ENCODE peak calls at places on chromosomes 3 and 15, in eight cellular contexts. K is CD8-positive, alpha-beta T cell; P is NT2/D1; Z is H7; J is skeletal muscle cell; E is breast epithelium; U is lower lobe of right lung; B is right cardiac atrium. L is an unnamed sample.

GRCh38 chr3:109382573-109382972 is 45.2 kb upstream of the DPPA4 start:
- DNase-seq in E (no peak), B (no peak), U (no peak), P (no peak), J (no peak), K (no peak), Z (peak; percentile 50), L (no peak)

GRCh38 chr3:56800373-56801150 is 1.2 kb downstream of the ARHGEF3 start:
- DNase-seq in E (no peak), B (peak; percentile 48), J (no peak), U (no peak), K (peak; percentile 75), Z (no peak), P (no peak), L (no peak)

GRCh38 chr15:52673734-52674133 is 5.5 kb downstream of the ATOSA start:
- DNase-seq in K (no peak), P (no peak), Z (no peak), U (no peak), J (no peak), E (no peak), B (no peak), L (no peak)

GRCh38 chr3:38641461-38642110 is 7.9 kb downstream of the SCN5A start:
- DNase-seq in U (no peak), P (no peak), J (no peak), Z (no peak), B (no peak), E (peak; percentile 41), K (no peak), L (no peak)

GRCh38 chr3:150761831-150762661 is 923 bp downstream of the SIAH2 start:
- DNase-seq in J (no peak), K (peak; percentile 36), E (no peak), B (peak; percentile 72), P (no peak), U (peak; percentile 62), Z (peak; percentile 62), L (no peak)

GRCh38 chr3:143429628-143430514 is 310.3 kb downstream of the CHST2 start:
- DNase-seq in P (no peak), Z (peak; percentile 13), B (no peak), J (no peak), E (no peak), K (no peak), U (no peak), L (no peak)

GRCh38 chr3:9507586-9508578 is 45.7 kb downstream of the LHFPL4 start:
- DNase-seq in E (no peak), K (no peak), B (no peak), J (no peak), U (no peak), P (no peak), Z (no peak), L (no peak)

GRCh38 chr3:46541856-46542255 is 24.2 kb downstream of the LRRC2 start:
- DNase-seq in J (no peak), E (no peak), U (no peak), Z (no peak), K (no peak), B (no peak), P (no peak), L (no peak)

GRCh38 chr15:85296615-85297402 is 83.6 kb upstream of the AKAP13 start:
- DNase-seq in U (no peak), K (peak; percentile 67), P (peak; percentile 57), B (peak; percentile 72), J (peak; percentile 36), E (no peak), Z (peak; percentile 61), L (peak; percentile 29)

GRCh38 chr3:149527531-149528343 is 53.2 kb downstream of the TM4SF4 start:
- DNase-seq in Z (peak; percentile 13), E (no peak), U (peak; percentile 70), K (no peak), J (no peak), B (peak; percentile 62), P (no peak), L (no peak)

GRCh38 chr3:852033-852432 is 240.8 kb upstream of the CNTN6 start:
- DNase-seq in J (no peak), Z (no peak), P (no peak), U (no peak), E (no peak), K (no peak), B (no peak), L (no peak)

GRCh38 chr3:111594205-111594604 is 941 bp downstream of the ZBED2 start:
- DNase-seq in B (no peak), K (no peak), E (no peak), Z (no peak), U (no peak), P (no peak), J (peak; percentile 29), L (no peak)

GRCh38 chr3:18099611-18100010 is 325.5 kb downstream of the SATB1 start:
- DNase-seq in P (no peak), Z (no peak), B (no peak), E (no peak), K (no peak), U (no peak), J (no peak), L (no peak)

GRCh38 chr3:172221550-172221949 is 182.2 kb downstream of the FNDC3B start:
- DNase-seq in P (no peak), E (no peak), K (no peak), J (peak; percentile 53), B (no peak), Z (no peak), U (no peak), L (no peak)

GRCh38 chr3:140931801-140932200 is 9.8 kb upstream of the SLC25A36 start:
- DNase-seq in E (no peak), J (no peak), U (no peak), Z (no peak), K (no peak), B (no peak), P (no peak), L (no peak)

DNA sequence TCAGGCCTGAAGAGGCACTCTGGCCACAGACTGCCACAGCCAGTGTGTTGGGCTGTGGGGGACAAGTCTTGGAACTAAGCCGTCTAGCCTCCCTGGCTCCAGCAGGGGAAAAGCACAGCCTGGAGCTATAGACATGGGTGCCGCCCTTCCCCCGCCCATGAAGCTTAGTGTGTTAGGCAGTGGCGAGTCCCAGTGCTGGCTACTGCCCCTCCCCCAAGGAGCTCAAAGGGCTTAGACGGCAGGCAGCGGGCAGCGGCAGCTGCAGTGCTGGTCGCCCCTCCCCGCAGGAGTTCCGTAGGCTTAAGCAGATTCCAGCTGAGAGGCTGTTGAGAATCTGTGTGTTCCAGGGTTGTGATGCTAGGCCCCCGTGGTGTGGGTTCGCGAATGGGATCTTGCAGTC is 135.8 kb upstream of the RORA start:
- DNase-seq in U (no peak), J (no peak), Z (peak; percentile 48), E (no peak), P (peak; percentile 61), B (peak; percentile 50), K (no peak), L (no peak)
- H3K4me3 ChIP-seq in U (no peak overlapping the region), J (no peak overlapping the region), Z (peak overlapping the region; percentile 32), E (no peak overlapping the region), P (peak overlapping the region; percentile 16), B (no peak overlapping the region), K (no peak overlapping the region), L (no peak overlapping the region)

GRCh38 chr3:124887996-124888298 is 782 bp upstream of the ITGB5 start:
- DNase-seq in U (no peak), Z (no peak), E (no peak), B (no peak), J (no peak), P (no peak), K (no peak), L (no peak)
- H3K4me3 ChIP-seq in U (peak overlapping the region; percentile 76), Z (peak overlapping the region; percentile 87), E (peak overlapping the region; percentile 84), B (no peak overlapping the region), J (peak overlapping the region; percentile 67), P (peak overlapping the region; percentile 71), K (no peak overlapping the region), L (peak overlapping the region; percentile 84)

DNA sequence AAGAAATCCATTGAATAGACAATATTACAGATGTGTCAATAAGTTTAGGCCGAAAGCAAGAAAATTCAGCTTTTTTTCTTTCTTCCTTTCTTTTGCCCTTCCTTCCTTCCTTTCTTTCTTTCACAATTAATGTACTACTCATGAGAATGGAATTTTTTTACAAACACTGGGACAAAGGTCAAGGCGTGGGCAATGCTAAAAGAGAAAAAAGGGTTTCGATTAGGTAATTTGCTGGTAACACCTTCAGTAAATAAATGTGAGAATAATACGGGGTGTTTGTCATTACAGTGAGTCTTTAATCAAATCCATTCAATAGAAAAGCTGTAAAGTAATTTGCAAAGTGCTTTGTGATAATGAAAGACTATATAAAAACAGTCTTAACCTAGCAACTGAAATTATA is 104.0 kb upstream of the THRB start:
- DNase-seq in E (no peak), B (no peak), J (no peak), P (no peak), K (no peak), U (no peak), Z (no peak), L (no peak)
- H3K4me3 ChIP-seq in E (no peak overlapping the region), B (no peak overlapping the region), J (no peak overlapping the region), P (no peak overlapping the region), K (no peak overlapping the region), U (no peak overlapping the region), Z (no peak overlapping the region), L (no peak overlapping the region)

GRCh38 chr3:120560304-120561250 is 35.6 kb upstream of the NDUFB4 start:
- DNase-seq in Z (peak; percentile 33), B (peak; percentile 49), P (no peak), E (no peak), U (no peak), K (no peak), J (no peak), L (no peak)

GRCh38 chr3:120561251-120562045 is 34.7 kb upstream of the NDUFB4 start:
- DNase-seq in B (peak; percentile 88), E (no peak), U (peak; percentile 66), P (no peak), J (no peak), Z (peak; percentile 57), K (peak; percentile 73), L (no peak)

GRCh38 chr3:120557115-120557514 is 39.0 kb upstream of the NDUFB4 start:
- DNase-seq in K (no peak), Z (no peak), P (no peak), B (peak; percentile 62), U (no peak), J (no peak), E (no peak), L (no peak)

GRCh38 chr3:120558784-120559227 is 37.3 kb upstream of the NDUFB4 start:
- DNase-seq in U (peak; percentile 93), E (peak; percentile 91), Z (peak; percentile 86), P (peak; percentile 80), K (peak; percentile 91), J (peak; percentile 69), B (peak; percentile 95), L (peak; percentile 53)

DNA sequence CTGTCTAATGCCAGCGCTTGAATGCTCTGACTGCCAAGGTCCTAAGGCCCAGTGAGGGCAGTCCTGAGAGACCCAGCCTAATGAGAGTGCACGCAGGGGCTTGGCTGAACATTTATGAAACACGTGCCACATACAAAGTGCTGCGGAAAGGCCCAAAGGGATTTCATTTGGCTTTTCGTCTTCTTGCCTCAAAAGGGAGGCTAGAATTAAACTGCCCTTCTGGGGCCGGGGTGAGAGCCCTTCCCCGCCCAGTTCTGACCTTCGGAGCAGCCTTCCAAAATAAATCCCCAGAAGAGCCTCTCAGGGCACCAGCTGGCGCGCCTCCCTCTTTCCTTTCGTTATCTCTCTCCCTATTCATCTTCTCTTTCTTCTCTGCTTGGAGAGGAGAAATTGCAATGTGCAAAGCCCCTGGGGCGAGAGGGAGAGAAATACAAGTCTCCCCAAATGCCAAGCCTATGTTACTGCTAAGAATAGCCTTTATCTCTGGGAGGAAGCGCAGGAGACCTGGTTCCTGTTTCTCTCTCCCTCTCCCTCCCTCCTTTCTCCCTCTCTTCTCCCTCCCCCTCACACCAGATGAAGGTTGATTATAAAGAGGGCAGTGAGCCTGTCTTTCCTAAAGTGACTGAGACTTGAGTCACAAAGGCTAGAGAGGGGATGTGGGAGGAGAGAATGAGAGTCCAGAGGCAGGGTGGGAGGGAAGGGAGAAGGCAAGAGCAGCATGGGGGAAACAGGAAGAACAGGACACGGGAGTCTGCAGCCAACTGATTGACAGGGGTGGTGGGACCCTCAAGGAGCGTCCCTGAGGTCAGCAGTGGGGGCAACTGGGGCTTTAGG is 36.7 kb upstream of the NDUFB4 start:
- DNase-seq in B (peak; percentile 85), Z (peak; percentile 50), E (no peak), K (no peak), J (no peak), P (no peak), U (peak; percentile 48), L (no peak)
- H3K4me3 ChIP-seq in B (peak overlapping the region; percentile 31), Z (peak overlapping the region; percentile 74), E (peak overlapping the region; percentile 52), K (peak overlapping the region; percentile 33), J (peak overlapping the region; percentile 53), P (peak overlapping the region; percentile 66), U (peak overlapping the region; percentile 53), L (peak overlapping the region; percentile 67)

L was measured in esophagus squamous epithelium.